ENCODE peak calls at places on chromosomes 4 and X, in seven cellular contexts. One of them, this sample, is unnamed.

GRCh38 chr4:105555409-105555808 is 3.0 kb downstream of the ARHGEF38 start:
- DNase-seq in fibroblast of lung: no peak
- DNase-seq in foreskin fibroblast: no peak
- DNase-seq in fibroblast of mammary gland: no peak
- DNase-seq in esophagus squamous epithelium: no peak
- DNase-seq in endothelial cell of umbilical vein: no peak
- DNase-seq in dorsolateral prefrontal cortex: no peak
- DNase-seq in this sample: no peak

GRCh38 chrX:1925053-1925481 is 310.2 kb downstream of the ASMT start:
- DNase-seq in fibroblast of lung: no peak
- DNase-seq in foreskin fibroblast: no peak
- DNase-seq in fibroblast of mammary gland: no peak
- DNase-seq in esophagus squamous epithelium: no peak
- DNase-seq in endothelial cell of umbilical vein: no peak
- DNase-seq in dorsolateral prefrontal cortex: no peak
- DNase-seq in this sample: no peak

GRCh38 chrX:38095971-38096529 is 89.7 kb downstream of the SYTL5 start:
- DNase-seq in fibroblast of lung: peak
- DNase-seq in foreskin fibroblast: no peak
- DNase-seq in fibroblast of mammary gland: peak
- DNase-seq in esophagus squamous epithelium: no peak
- DNase-seq in endothelial cell of umbilical vein: peak
- DNase-seq in dorsolateral prefrontal cortex: no peak
- DNase-seq in this sample: peak

GRCh38 chr4:8394806-8395205 is 45.7 kb downstream of the ACOX3 start:
- DNase-seq in fibroblast of lung: no peak
- DNase-seq in foreskin fibroblast: no peak
- DNase-seq in fibroblast of mammary gland: no peak
- DNase-seq in esophagus squamous epithelium: no peak
- DNase-seq in endothelial cell of umbilical vein: no peak
- DNase-seq in dorsolateral prefrontal cortex: peak
- DNase-seq in this sample: no peak

GRCh38 chr4:88240297-88240714 is 44.1 kb downstream of the PPM1K start:
- DNase-seq in fibroblast of lung: no peak
- DNase-seq in foreskin fibroblast: no peak
- DNase-seq in fibroblast of mammary gland: peak
- DNase-seq in esophagus squamous epithelium: peak
- DNase-seq in endothelial cell of umbilical vein: no peak
- DNase-seq in dorsolateral prefrontal cortex: no peak
- DNase-seq in this sample: no peak

GRCh38 chrX:132216806-132217202 is 2.4 kb downstream of the RAP2C start:
- DNase-seq in fibroblast of lung: peak
- DNase-seq in foreskin fibroblast: no peak
- DNase-seq in fibroblast of mammary gland: peak
- DNase-seq in esophagus squamous epithelium: no peak
- DNase-seq in endothelial cell of umbilical vein: peak
- DNase-seq in dorsolateral prefrontal cortex: no peak
- DNase-seq in this sample: peak

GRCh38 chr4:130395871-130396270 is 1299.9 kb downstream of the C4orf33 start:
- DNase-seq in fibroblast of lung: peak
- DNase-seq in foreskin fibroblast: peak
- DNase-seq in fibroblast of mammary gland: peak
- DNase-seq in esophagus squamous epithelium: no peak
- DNase-seq in endothelial cell of umbilical vein: peak
- DNase-seq in dorsolateral prefrontal cortex: no peak
- DNase-seq in this sample: peak

GRCh38 chrX:44915361-44915868 is 42.4 kb downstream of the KDM6A start:
- DNase-seq in fibroblast of lung: peak
- DNase-seq in foreskin fibroblast: no peak
- DNase-seq in fibroblast of mammary gland: no peak
- DNase-seq in esophagus squamous epithelium: no peak
- DNase-seq in endothelial cell of umbilical vein: peak
- DNase-seq in dorsolateral prefrontal cortex: no peak
- DNase-seq in this sample: peak

GRCh38 chr4:110550260-110550659 is 72.6 kb downstream of the PITX2 start:
- DNase-seq in fibroblast of lung: peak
- DNase-seq in foreskin fibroblast: peak
- DNase-seq in fibroblast of mammary gland: peak
- DNase-seq in esophagus squamous epithelium: no peak
- DNase-seq in endothelial cell of umbilical vein: peak
- DNase-seq in dorsolateral prefrontal cortex: no peak
- DNase-seq in this sample: peak

GRCh38 chr4:10089346-10089745 is 27.3 kb downstream of the WDR1 start:
- DNase-seq in fibroblast of lung: no peak
- DNase-seq in foreskin fibroblast: no peak
- DNase-seq in fibroblast of mammary gland: no peak
- DNase-seq in esophagus squamous epithelium: no peak
- DNase-seq in endothelial cell of umbilical vein: peak
- DNase-seq in dorsolateral prefrontal cortex: no peak
- DNase-seq in this sample: no peak

GRCh38 chrX:150544222-150544787 is 24.1 kb upstream of the MTM1 start:
- DNase-seq in fibroblast of lung: peak
- DNase-seq in foreskin fibroblast: no peak
- DNase-seq in fibroblast of mammary gland: no peak
- DNase-seq in esophagus squamous epithelium: no peak
- DNase-seq in endothelial cell of umbilical vein: no peak
- DNase-seq in dorsolateral prefrontal cortex: no peak
- DNase-seq in this sample: peak

GRCh38 chr4:81422591-81422990 is 49.1 kb downstream of the RASGEF1B start:
- DNase-seq in fibroblast of lung: no peak
- DNase-seq in foreskin fibroblast: no peak
- DNase-seq in fibroblast of mammary gland: no peak
- DNase-seq in esophagus squamous epithelium: no peak
- DNase-seq in endothelial cell of umbilical vein: no peak
- DNase-seq in dorsolateral prefrontal cortex: no peak
- DNase-seq in this sample: no peak

GRCh38 chr4:100738388-100739165 is 220.8 kb upstream of the EMCN start:
- DNase-seq in fibroblast of lung: peak
- DNase-seq in foreskin fibroblast: peak
- DNase-seq in fibroblast of mammary gland: peak
- DNase-seq in esophagus squamous epithelium: no peak
- DNase-seq in endothelial cell of umbilical vein: peak
- DNase-seq in dorsolateral prefrontal cortex: no peak
- DNase-seq in this sample: peak

GRCh38 chr4:130849985-130850632 is 1754.2 kb downstream of the C4orf33 start:
- DNase-seq in fibroblast of lung: peak
- DNase-seq in foreskin fibroblast: no peak
- DNase-seq in fibroblast of mammary gland: peak
- DNase-seq in esophagus squamous epithelium: no peak
- DNase-seq in endothelial cell of umbilical vein: no peak
- DNase-seq in dorsolateral prefrontal cortex: no peak
- DNase-seq in this sample: peak

GRCh38 chr4:87985097-87985886 is 9.8 kb downstream of the SPP1 start:
- DNase-seq in fibroblast of lung: peak
- DNase-seq in foreskin fibroblast: peak
- DNase-seq in fibroblast of mammary gland: peak
- DNase-seq in esophagus squamous epithelium: no peak
- DNase-seq in endothelial cell of umbilical vein: peak
- DNase-seq in dorsolateral prefrontal cortex: peak
- DNase-seq in this sample: peak

GRCh38 chr4:99300934-99301333 is 10.1 kb upstream of the ADH1A start:
- DNase-seq in fibroblast of lung: peak
- DNase-seq in foreskin fibroblast: peak
- DNase-seq in fibroblast of mammary gland: peak
- DNase-seq in esophagus squamous epithelium: no peak
- DNase-seq in endothelial cell of umbilical vein: no peak
- DNase-seq in dorsolateral prefrontal cortex: no peak
- DNase-seq in this sample: peak

GRCh38 chr4:78710536-78710935 is 65.6 kb upstream of the BMP2K start:
- DNase-seq in fibroblast of lung: no peak
- DNase-seq in foreskin fibroblast: peak
- DNase-seq in fibroblast of mammary gland: peak
- DNase-seq in esophagus squamous epithelium: no peak
- DNase-seq in endothelial cell of umbilical vein: no peak
- DNase-seq in dorsolateral prefrontal cortex: no peak
- DNase-seq in this sample: no peak

GRCh38 chr4:155679343-155679742 is 12.7 kb downstream of the GUCY1A1 start:
- DNase-seq in fibroblast of lung: peak
- DNase-seq in foreskin fibroblast: peak
- DNase-seq in fibroblast of mammary gland: peak
- DNase-seq in esophagus squamous epithelium: no peak
- DNase-seq in endothelial cell of umbilical vein: no peak
- DNase-seq in dorsolateral prefrontal cortex: no peak
- DNase-seq in this sample: peak

GRCh38 chrX:31350808-31351074 is 278.9 kb upstream of the FTHL17 start:
- DNase-seq in fibroblast of lung: no peak
- DNase-seq in foreskin fibroblast: no peak
- DNase-seq in fibroblast of mammary gland: no peak
- DNase-seq in esophagus squamous epithelium: no peak
- DNase-seq in endothelial cell of umbilical vein: no peak
- DNase-seq in dorsolateral prefrontal cortex: no peak
- DNase-seq in this sample: no peak

GRCh38 chrX:38799995-38800394 is 1.3 kb upstream of the MID1IP1 start:
- DNase-seq in fibroblast of lung: no peak
- DNase-seq in foreskin fibroblast: no peak
- DNase-seq in fibroblast of mammary gland: peak
- DNase-seq in esophagus squamous epithelium: no peak
- DNase-seq in endothelial cell of umbilical vein: no peak
- DNase-seq in dorsolateral prefrontal cortex: no peak
- DNase-seq in this sample: peak

GRCh38 chr4:76087007-76087769 is 12.7 kb downstream of the ART3 start:
- DNase-seq in fibroblast of lung: peak
- DNase-seq in foreskin fibroblast: peak
- DNase-seq in fibroblast of mammary gland: peak
- DNase-seq in esophagus squamous epithelium: no peak
- DNase-seq in endothelial cell of umbilical vein: peak
- DNase-seq in dorsolateral prefrontal cortex: peak
- DNase-seq in this sample: peak

GRCh38 chrX:107561468-107562215 is 66.7 kb upstream of the PRPS1 start:
- DNase-seq in fibroblast of lung: no peak
- DNase-seq in foreskin fibroblast: no peak
- DNase-seq in fibroblast of mammary gland: no peak
- DNase-seq in esophagus squamous epithelium: no peak
- DNase-seq in endothelial cell of umbilical vein: no peak
- DNase-seq in dorsolateral prefrontal cortex: no peak
- DNase-seq in this sample: peak

GRCh38 chrX:111447298-111447697 is 35.3 kb upstream of the DCX start:
- DNase-seq in fibroblast of lung: no peak
- DNase-seq in foreskin fibroblast: no peak
- DNase-seq in fibroblast of mammary gland: peak
- DNase-seq in esophagus squamous epithelium: no peak
- DNase-seq in endothelial cell of umbilical vein: no peak
- DNase-seq in dorsolateral prefrontal cortex: no peak
- DNase-seq in this sample: peak

GRCh38 chr4:69617083-69617694 is 22.3 kb downstream of the UGT2A2 start:
- DNase-seq in fibroblast of lung: peak
- DNase-seq in foreskin fibroblast: no peak
- DNase-seq in fibroblast of mammary gland: peak
- DNase-seq in esophagus squamous epithelium: no peak
- DNase-seq in endothelial cell of umbilical vein: peak
- DNase-seq in dorsolateral prefrontal cortex: no peak
- DNase-seq in this sample: peak

GRCh38 chr4:142648378-142648777 is 197.7 kb downstream of the INPP4B start:
- DNase-seq in fibroblast of lung: no peak
- DNase-seq in foreskin fibroblast: no peak
- DNase-seq in fibroblast of mammary gland: no peak
- DNase-seq in esophagus squamous epithelium: no peak
- DNase-seq in endothelial cell of umbilical vein: no peak
- DNase-seq in dorsolateral prefrontal cortex: no peak
- DNase-seq in this sample: no peak

GRCh38 chr4:77669911-77670590 is 64.4 kb downstream of the CXCL13 start:
- DNase-seq in fibroblast of lung: no peak
- DNase-seq in foreskin fibroblast: no peak
- DNase-seq in fibroblast of mammary gland: no peak
- DNase-seq in esophagus squamous epithelium: no peak
- DNase-seq in endothelial cell of umbilical vein: peak
- DNase-seq in dorsolateral prefrontal cortex: no peak
- DNase-seq in this sample: peak

GRCh38 chr4:26583865-26584652 is at the start of gene TBC1D19:
- DNase-seq in fibroblast of lung: peak
- DNase-seq in foreskin fibroblast: peak
- DNase-seq in fibroblast of mammary gland: peak
- DNase-seq in esophagus squamous epithelium: peak
- DNase-seq in endothelial cell of umbilical vein: peak
- DNase-seq in dorsolateral prefrontal cortex: peak
- DNase-seq in this sample: peak
- TF ChIP-seq CTCF in fibroblast of lung: no peak
- TF ChIP-seq CTCF in foreskin fibroblast: no peak
- TF ChIP-seq CTCF in fibroblast of mammary gland: no peak
- TF ChIP-seq CTCF in esophagus squamous epithelium: no peak
- TF ChIP-seq CTCF in endothelial cell of umbilical vein: no peak
- TF ChIP-seq CTCF in dorsolateral prefrontal cortex: peak
- TF ChIP-seq CTCF in this sample: peak

DNA sequence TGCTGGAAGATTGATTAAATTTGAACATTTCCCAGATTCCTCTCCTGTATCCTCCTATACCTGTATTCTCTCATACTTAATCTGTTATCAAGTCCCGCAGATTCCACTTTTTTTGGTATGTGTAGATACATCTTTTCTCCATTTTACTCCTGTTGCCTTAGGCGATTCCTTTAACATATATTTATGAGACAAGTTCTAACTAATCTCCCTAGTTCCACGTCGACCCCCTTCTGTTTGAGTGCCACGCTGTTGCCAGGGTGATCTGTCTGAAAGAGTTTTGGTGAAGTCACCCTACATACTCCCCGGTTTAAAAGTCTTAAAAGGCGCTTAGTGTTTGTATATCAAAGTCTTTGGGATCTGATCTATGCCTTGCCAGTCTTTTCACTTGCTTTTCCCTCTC is 2.4 kb downstream of the HNRNPH2 start:
- DNase-seq in fibroblast of lung: no peak
- DNase-seq in foreskin fibroblast: no peak
- DNase-seq in fibroblast of mammary gland: no peak
- DNase-seq in esophagus squamous epithelium: no peak
- DNase-seq in endothelial cell of umbilical vein: no peak
- DNase-seq in dorsolateral prefrontal cortex: no peak
- DNase-seq in this sample: no peak
- H3K4me3 ChIP-seq in fibroblast of lung: peak
- H3K4me3 ChIP-seq in foreskin fibroblast: peak
- H3K4me3 ChIP-seq in fibroblast of mammary gland: peak
- H3K4me3 ChIP-seq in esophagus squamous epithelium: no peak
- H3K4me3 ChIP-seq in endothelial cell of umbilical vein: no peak
- H3K4me3 ChIP-seq in dorsolateral prefrontal cortex: peak
- H3K4me3 ChIP-seq in this sample: peak

GRCh38 chr4:108135549-108136209 is 33.1 kb downstream of the LEF1 start:
- DNase-seq in fibroblast of lung: no peak
- DNase-seq in foreskin fibroblast: no peak
- DNase-seq in fibroblast of mammary gland: no peak
- DNase-seq in esophagus squamous epithelium: no peak
- DNase-seq in endothelial cell of umbilical vein: no peak
- DNase-seq in dorsolateral prefrontal cortex: no peak
- DNase-seq in this sample: no peak
- TF ChIP-seq CTCF in fibroblast of lung: no peak
- TF ChIP-seq CTCF in foreskin fibroblast: no peak
- TF ChIP-seq CTCF in fibroblast of mammary gland: no peak
- TF ChIP-seq CTCF in esophagus squamous epithelium: no peak
- TF ChIP-seq CTCF in endothelial cell of umbilical vein: no peak
- TF ChIP-seq CTCF in dorsolateral prefrontal cortex: no peak
- TF ChIP-seq CTCF in this sample: no peak

DNA sequence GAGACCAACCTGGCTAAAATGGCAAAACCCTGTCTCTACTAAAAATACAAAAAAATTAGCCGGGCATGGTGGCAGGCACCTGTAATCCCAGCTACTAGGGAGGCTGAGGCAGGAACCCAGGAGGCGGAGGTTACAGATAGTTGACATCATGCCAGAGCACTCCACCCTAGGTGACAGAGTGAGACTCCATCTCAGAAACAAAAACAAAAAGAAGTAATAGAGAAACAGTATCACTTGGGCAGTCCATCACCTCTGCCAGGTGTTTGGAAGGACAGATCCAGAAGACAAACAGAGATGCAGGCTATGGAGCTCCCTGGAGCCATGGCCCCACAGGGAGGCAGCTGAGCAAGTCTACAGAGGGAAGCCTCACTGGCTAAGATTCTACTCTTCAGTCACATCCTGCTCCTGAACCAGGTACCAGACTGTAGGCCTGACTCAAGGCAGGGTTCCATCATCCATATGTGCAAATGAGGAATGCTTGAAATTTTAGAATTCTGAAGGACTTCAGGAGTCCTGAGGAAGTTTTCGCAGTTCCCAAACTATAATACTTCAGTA is 81.4 kb upstream of the CPEB2 start:
- DNase-seq in fibroblast of lung: no peak
- DNase-seq in foreskin fibroblast: no peak
- DNase-seq in fibroblast of mammary gland: no peak
- DNase-seq in esophagus squamous epithelium: no peak
- DNase-seq in endothelial cell of umbilical vein: no peak
- DNase-seq in dorsolateral prefrontal cortex: no peak
- DNase-seq in this sample: no peak
- H3K4me3 ChIP-seq in fibroblast of lung: no peak
- H3K4me3 ChIP-seq in foreskin fibroblast: no peak
- H3K4me3 ChIP-seq in fibroblast of mammary gland: no peak
- H3K4me3 ChIP-seq in esophagus squamous epithelium: no peak
- H3K4me3 ChIP-seq in endothelial cell of umbilical vein: no peak
- H3K4me3 ChIP-seq in dorsolateral prefrontal cortex: no peak
- H3K4me3 ChIP-seq in this sample: no peak

This sample was measured in choroid plexus epithelial cell.